ENCODE peak calls at places on chromosomes 11 and 22, in eight cellular contexts. G is hepatic stellate cell; J is stimulated activated CD8-positive, alpha-beta memory T cell treated with anti-CD3 and anti-CD28 coated beads, Interleukin-2, amount 100 ng/mL, for 48 hours; B is NCI-H2029; P is NCI-H187 treated with DMSO at 0.1 percent for 48 hours; A is progenitor cell of endocrine pancreas; U is DMS 273 treated with DMSO at 0.1 percent for 48 hours; F is activated effector memory CD4-positive, alpha-beta T cell treated with anti-CD3 and anti-CD28 coated beads, Interleukin-2, amount 50 U/mL, for 16 hours. X is an unnamed sample.
A peak's percentile ranks its signal among the peaks of the same experiment; 100 is the strongest.

GRCh38 chr22:22390989-22391388 is 117.6 kb downstream of the ZNF280B start:
- DNase-seq in F (no peak), J (no peak), U (no peak), P (no peak), A (no peak), G (no peak), B (no peak), X (no peak)

GRCh38 chr22:25848954-25849353 is 107.0 kb downstream of the MYO18B start:
- DNase-seq in J (no peak), P (no peak), B (no peak), G (no peak), F (no peak), U (no peak), A (no peak), X (no peak)

GRCh38 chr11:1557904-1558831 is 13.9 kb downstream of the DUSP8 start:
- DNase-seq in A (no peak), G (peak; percentile 96), F (no peak), P (no peak), U (no peak), B (no peak), J (no peak), X (peak; percentile 63)

GRCh38 chr11:65411681-65412070 is 10.9 kb upstream of the NEAT1 start:
- DNase-seq in B (no peak), F (peak; percentile 55), A (no peak), J (no peak), P (no peak), U (no peak), G (no peak), X (no peak)

GRCh38 chr11:120134106-120134930 is 3.6 kb downstream of the TRIM29 start:
- DNase-seq in F (peak; percentile 38), A (no peak), G (no peak), J (no peak), U (no peak), B (no peak), P (no peak), X (no peak)

GRCh38 chr11:33310720-33311500 is 53.7 kb downstream of the HIPK3 start:
- DNase-seq in P (no peak), B (no peak), A (no peak), G (no peak), U (no peak), J (no peak), F (no peak), X (no peak)

GRCh38 chr22:30056015-30056414 is 24.2 kb upstream of the HORMAD2 start:
- DNase-seq in G (peak; percentile 27), F (no peak), P (no peak), U (no peak), J (no peak), A (no peak), B (no peak), X (no peak)

GRCh38 chr22:35537252-35537651 is 3.4 kb upstream of the RASD2 start:
- DNase-seq in U (no peak), P (no peak), F (no peak), G (no peak), J (no peak), B (no peak), A (no peak), X (no peak)

GRCh38 chr11:71188073-71188472 is 64.3 kb downstream of the SHANK2 start:
- DNase-seq in U (no peak), A (no peak), F (peak; percentile 46), B (no peak), P (no peak), G (no peak), J (no peak), X (no peak)

GRCh38 chr22:38820021-38820420 is 23.8 kb downstream of the NPTXR start:
- DNase-seq in F (no peak), A (no peak), J (no peak), G (no peak), P (no peak), U (no peak), B (no peak), X (no peak)

GRCh38 chr22:38258895-38259294 is 13.9 kb downstream of the TMEM184B start:
- DNase-seq in U (no peak), F (no peak), J (no peak), A (no peak), B (no peak), G (no peak), P (no peak), X (no peak)

GRCh38 chr11:1122356-1123002 is 35.3 kb upstream of the MUC5AC start:
- DNase-seq in G (no peak), U (no peak), B (no peak), J (no peak), F (peak; percentile 49), P (no peak), A (peak; percentile 6), X (no peak)

GRCh38 chr11:129828301-129828836 is 12.7 kb downstream of the TMEM45B start:
- DNase-seq in P (no peak), J (no peak), G (no peak), A (no peak), U (no peak), F (no peak), B (peak; percentile 71), X (peak; percentile 77)

GRCh38 chr22:17260950-17261349 is 41.7 kb upstream of the ADA2 start:
- DNase-seq in A (no peak), B (peak; percentile 55), G (no peak), U (no peak), J (no peak), P (no peak), F (no peak), X (no peak)

GRCh38 chr22:43228330-43228729 is 41.4 kb upstream of the TTLL12 start:
- DNase-seq in J (peak; percentile 34), A (no peak), U (no peak), P (no peak), F (peak; percentile 66), G (peak; percentile 45), B (no peak), X (no peak)

GRCh38 chr22:39264344-39265116 is 19.7 kb upstream of the PDGFB start:
- DNase-seq in J (no peak), B (no peak), P (no peak), F (no peak), A (no peak), U (no peak), G (no peak), X (no peak)

GRCh38 chr22:25066861-25067435 is 114.4 kb downstream of the KIAA1671 start:
- DNase-seq in G (no peak), F (no peak), U (no peak), J (no peak), A (no peak), B (no peak), P (no peak), X (no peak)

GRCh38 chr11:40337118-40337517 is 1122.3 kb downstream of the LRRC4C start:
- DNase-seq in P (no peak), F (no peak), G (no peak), A (no peak), U (no peak), B (no peak), J (no peak), X (no peak)

GRCh38 chr22:20530368-20531153 is 23.2 kb downstream of the MED15 start:
- DNase-seq in J (no peak), B (no peak), U (no peak), F (no peak), P (no peak), A (no peak), G (peak; percentile 88), X (no peak)

GRCh38 chr22:49371325-49372110 is 456.2 kb downstream of the BRD1 start:
- DNase-seq in J (no peak), B (no peak), G (no peak), P (no peak), A (no peak), F (peak; percentile 38), U (no peak), X (no peak)

GRCh38 chr22:41951898-41952474 is at the start of gene SMIM45:
- DNase-seq in U (no peak), G (no peak), F (no peak), B (no peak), P (no peak), J (no peak), A (no peak), X (no peak)

GRCh38 chr11:13386567-13386966 is 76.5 kb downstream of the BTBD10 start:
- DNase-seq in B (peak; percentile 20), J (no peak), G (no peak), P (no peak), U (no peak), A (no peak), F (no peak), X (no peak)

GRCh38 chr22:44292007-44292370 is 20.8 kb downstream of the SHISAL1 start:
- DNase-seq in G (no peak), P (no peak), U (no peak), J (no peak), A (no peak), F (no peak), B (no peak), X (no peak)

GRCh38 chr22:28857288-28857687 is 26.1 kb upstream of the ZNRF3 start:
- DNase-seq in F (no peak), U (no peak), B (no peak), G (no peak), J (no peak), P (no peak), A (no peak), X (no peak)

GRCh38 chr11:63427971-63428508 is 58.5 kb downstream of the SLC22A9 start:
- DNase-seq in A (no peak), J (no peak), P (no peak), B (no peak), G (no peak), F (no peak), U (no peak), X (no peak)

GRCh38 chr11:62707277-62707771 is at the start of the genes BSCL2 and GNG3:
- DNase-seq in B (no peak), G (no peak), A (no peak), U (no peak), J (no peak), F (no peak), P (peak; percentile 20), X (no peak)

GRCh38 chr11:110199184-110199981 is 97.0 kb downstream of the RDX start:
- DNase-seq in G (no peak), J (no peak), U (no peak), A (no peak), F (no peak), B (no peak), P (no peak), X (no peak)

GRCh38 chr22:27286711-27287110 is 514.8 kb downstream of the MN1 start:
- DNase-seq in A (no peak), J (no peak), B (no peak), U (no peak), G (no peak), F (no peak), P (no peak), X (no peak)

GRCh38 chr22:27636716-27637503 is 164.6 kb downstream of the MN1 start:
- DNase-seq in A (no peak), G (no peak), J (no peak), B (no peak), U (no peak), F (no peak), P (no peak), X (no peak)

GRCh38 chr11:76783901-76784813 is 1.0 kb downstream of the TSKU start:
- DNase-seq in G (peak; percentile 78), B (no peak), U (no peak), A (peak; percentile 79), P (no peak), J (no peak), F (no peak), X (no peak)

GRCh38 chr22:37267128-37267587 is 15.2 kb upstream of the CYTH4 start:
- DNase-seq in A (peak; percentile 67), U (no peak), F (peak; percentile 92), G (peak; percentile 54), J (no peak), P (no peak), B (no peak), X (no peak)

GRCh38 chr11:22349446-22349845 is 11.3 kb downstream of the SLC17A6 start:
- DNase-seq in A (no peak), F (no peak), B (no peak), P (no peak), G (no peak), U (no peak), J (no peak), X (no peak)

GRCh38 chr11:117281159-117281558 is 10.0 kb upstream of the BACE1-AS start:
- DNase-seq in P (no peak), J (no peak), B (no peak), A (no peak), G (peak; percentile 77), U (no peak), F (no peak), X (no peak)

GRCh38 chr22:20422965-20423635 is 14.5 kb downstream of the SCARF2 start:
- DNase-seq in G (no peak), J (no peak), U (no peak), A (no peak), P (no peak), F (peak; percentile 53), B (no peak), X (peak; percentile 34)

X was measured in LNCaP clone FGC.